ENCODE peak calls at places on chromosome 19, in eight cellular contexts. K is fibroblast of lung; Y is ACHN; O is CD4-positive, alpha-beta memory T cell; G is activated T-helper 1 cell treated with anti-CD3 and anti-CD28 coated beads, Interleukin-12 subunit alpha, Interleukin-12 subunit beta, Interleukin-2, Interleukin-4 antibody, amounts not matched to agents 30 ng/mL and 10 ng/mL and 1 ng/mL, durations not matched to agents 14 hours and 24 hours and 36 hours; M is stimulated activated CD4-positive, alpha-beta T cell treated with anti-CD3 and anti-CD28 coated beads, Interleukin-4, amount 100 ng/mL, for 1 hour; P is tibial artery; R is thoracic aorta. C is an unnamed sample.

GRCh38 chr19:51697169-51697776 is 4.1 kb downstream of the SPACA6 start:
- DNase-seq in R (no peak), Y (no peak), O (no peak), P (no peak), K (no peak), G (no peak), M (no peak), C (no peak)

GRCh38 chr19:4678881-4679379 is 8.8 kb upstream of the MYDGF start:
- DNase-seq in P (no peak), Y (no peak), R (no peak), K (peak; percentile 23), M (peak; percentile 24), O (peak; percentile 31), G (no peak), C (peak; percentile 5)

GRCh38 chr19:17997969-17998826 is 9.8 kb upstream of the ARRDC2 start:
- DNase-seq in Y (peak; percentile 57), O (no peak), R (no peak), G (no peak), P (no peak), M (no peak), K (no peak), C (no peak)

GRCh38 chr19:15181394-15181793 is 19.4 kb downstream of the NOTCH3 start:
- DNase-seq in R (no peak), M (no peak), P (no peak), G (no peak), O (no peak), K (no peak), Y (no peak), C (no peak)

GRCh38 chr19:45150731-45151725 is 9.8 kb downstream of the NKPD1 start:
- DNase-seq in R (no peak), K (no peak), O (peak; percentile 32), G (no peak), Y (no peak), P (no peak), M (no peak), C (no peak)

GRCh38 chr19:38656171-38656981 is 8.9 kb downstream of the ACTN4 start:
- DNase-seq in P (no peak), M (no peak), Y (no peak), G (peak; percentile 38), O (peak; percentile 77), K (peak; percentile 62), R (no peak), C (peak; percentile 63)

GRCh38 chr19:19635313-19635702 is 7.3 kb upstream of the LPAR2 start:
- DNase-seq in R (no peak), M (no peak), O (peak; percentile 28), G (no peak), Y (no peak), K (no peak), P (no peak), C (no peak)

GRCh38 chr19:19262190-19263057 is 10.7 kb downstream of the TM6SF2 start:
- DNase-seq in Y (no peak), K (no peak), P (no peak), G (no peak), R (no peak), M (no peak), O (no peak), C (no peak)

GRCh38 chr19:728011-728410 is 19.3 kb downstream of the PALM start:
- DNase-seq in G (no peak), R (no peak), K (no peak), P (no peak), O (no peak), M (no peak), Y (no peak), C (no peak)

GRCh38 chr19:11152318-11153062 is 3.1 kb downstream of the SPC24 start:
- DNase-seq in P (peak; percentile 87), R (no peak), G (no peak), K (peak; percentile 73), O (no peak), Y (peak; percentile 68), M (no peak), C (no peak)

GRCh38 chr19:1491114-1491848 is at the start of gene REEP6:
- DNase-seq in O (no peak), Y (no peak), R (no peak), P (no peak), M (no peak), K (no peak), G (no peak), C (no peak)

GRCh38 chr19:2659856-2660432 is 42.5 kb downstream of the GNG7 start:
- DNase-seq in M (no peak), R (no peak), O (no peak), P (no peak), G (no peak), K (no peak), Y (no peak), C (no peak)

GRCh38 chr19:18164072-18164471 is 9.5 kb upstream of the IFI30 start:
- DNase-seq in K (no peak), Y (no peak), R (no peak), G (no peak), O (no peak), P (no peak), M (no peak), C (no peak)

GRCh38 chr19:39360599-39360998 is 18.4 kb downstream of the SAMD4B start:
- DNase-seq in P (no peak), R (no peak), M (no peak), Y (no peak), O (no peak), G (no peak), K (no peak), C (no peak)

GRCh38 chr19:10412257-10412977 is 7.9 kb upstream of the PDE4A start:
- DNase-seq in M (no peak), O (peak; percentile 66), Y (no peak), G (peak; percentile 52), K (no peak), R (no peak), P (no peak), C (no peak)

GRCh38 chr19:29831041-29831548 is 19.3 kb downstream of the CCNE1 start:
- DNase-seq in G (peak; percentile 76), M (peak; percentile 54), R (no peak), Y (no peak), O (peak; percentile 81), K (no peak), P (no peak), C (no peak)

C was measured in brain microvascular endothelial cell.